ENCODE peak calls at places on chromosome 17, in four cellular contexts. D is IMR-90, E is K562, N is GM12878. B is an unnamed sample.

GRCh38 chr17:80263253-80264047 is 2.8 kb downstream of the RNF213 start:
- DNase-seq in D (peak), E (peak), N (peak), B (peak)

GRCh38 chr17:37779554-37779953 is 34.7 kb upstream of the HNF1B start:
- DNase-seq in D (peak), E (no peak), N (no peak), B (no peak)

GRCh38 chr17:18314059-18314730 is 599 bp downstream of the TOP3A start:
- DNase-seq in D (peak), E (peak), N (no peak), B (peak)

GRCh38 chr17:6556121-6557039 is at the start of gene PITPNM3:
- DNase-seq in D (no peak), E (peak), N (no peak), B (no peak)

GRCh38 chr17:10620823-10621222 is 36.3 kb downstream of the MYH3 start:
- DNase-seq in D (no peak), E (no peak), N (no peak), B (no peak)

GRCh38 chr17:43880420-43880991 is 26.8 kb downstream of the MPP2 start:
- DNase-seq in D (no peak), E (peak), N (no peak), B (peak)

GRCh38 chr17:75910699-75911098 is 6.0 kb upstream of the MRPL38 start:
- DNase-seq in D (no peak), E (no peak), N (no peak), B (no peak)

GRCh38 chr17:55458977-55459376 is 37.3 kb upstream of the MMD start:
- DNase-seq in D (peak), E (no peak), N (no peak), B (peak)

GRCh38 chr17:42997390-42997983 is 732 bp upstream of the RPL27 start:
- DNase-seq in D (no peak), E (no peak), N (no peak), B (no peak)

GRCh38 chr17:33461051-33461450 is 168.0 kb upstream of the ASIC2 start:
- DNase-seq in D (no peak), E (no peak), N (no peak), B (no peak)

GRCh38 chr17:29148257-29148789 is 31.9 kb downstream of the MYO18A start:
- DNase-seq in D (no peak), E (no peak), N (no peak), B (no peak)

GRCh38 chr17:797236-797635 is 15.1 kb downstream of the MRM3 start:
- DNase-seq in D (no peak), E (no peak), N (no peak), B (no peak)

GRCh38 chr17:83192161-83192788 is 112.9 kb downstream of the METRNL start:
- DNase-seq in D (peak), E (no peak), N (no peak), B (no peak)

GRCh38 chr17:29116652-29117439 is 63.4 kb downstream of the MYO18A start:
- DNase-seq in D (peak), E (peak), N (peak), B (peak)

GRCh38 chr17:36703860-36704266 is 102.5 kb downstream of the MRM1 start:
- DNase-seq in D (peak), E (peak), N (no peak), B (peak)

GRCh38 chr17:9520649-9521435 is 54.8 kb downstream of the STX8 start:
- DNase-seq in D (no peak), E (peak), N (no peak), B (no peak)

GRCh38 chr17:39198186-39198566 is 707 bp upstream of the CACNB1 start:
- DNase-seq in D (no peak), E (no peak), N (no peak), B (no peak)

GRCh38 chr17:78357687-78358537 is 2.0 kb downstream of the SOCS3 start:
- DNase-seq in D (no peak), E (no peak), N (no peak), B (no peak)
- TF ChIP-seq FOS in D (no peak), E (no peak), N (no peak), B (no peak)

DNA sequence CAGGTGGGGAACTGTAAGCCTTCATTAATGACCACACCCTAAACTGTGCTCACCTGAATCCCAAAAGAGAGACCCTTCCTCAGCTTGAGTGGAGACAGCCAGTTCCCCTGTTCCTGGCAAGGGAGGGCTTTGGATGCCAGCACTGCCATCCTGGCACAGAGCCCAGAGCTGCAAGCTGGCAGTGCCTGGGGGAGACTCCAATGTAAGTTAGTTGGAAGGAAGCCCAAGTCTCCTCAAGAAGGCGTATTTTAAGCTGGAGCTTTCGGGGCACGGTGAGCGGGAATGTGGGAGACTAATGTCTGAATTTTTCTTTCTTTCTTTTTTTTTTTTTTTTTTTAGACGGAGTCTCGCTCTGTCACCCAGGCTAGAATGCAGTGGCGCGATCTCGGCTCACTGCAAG is 4.7 kb downstream of the CDC42EP4 start:
- DNase-seq in D (no peak), E (no peak), N (no peak), B (no peak)
- TF ChIP-seq FOS in D (no peak), E (no peak), N (no peak), B (no peak)

DNA sequence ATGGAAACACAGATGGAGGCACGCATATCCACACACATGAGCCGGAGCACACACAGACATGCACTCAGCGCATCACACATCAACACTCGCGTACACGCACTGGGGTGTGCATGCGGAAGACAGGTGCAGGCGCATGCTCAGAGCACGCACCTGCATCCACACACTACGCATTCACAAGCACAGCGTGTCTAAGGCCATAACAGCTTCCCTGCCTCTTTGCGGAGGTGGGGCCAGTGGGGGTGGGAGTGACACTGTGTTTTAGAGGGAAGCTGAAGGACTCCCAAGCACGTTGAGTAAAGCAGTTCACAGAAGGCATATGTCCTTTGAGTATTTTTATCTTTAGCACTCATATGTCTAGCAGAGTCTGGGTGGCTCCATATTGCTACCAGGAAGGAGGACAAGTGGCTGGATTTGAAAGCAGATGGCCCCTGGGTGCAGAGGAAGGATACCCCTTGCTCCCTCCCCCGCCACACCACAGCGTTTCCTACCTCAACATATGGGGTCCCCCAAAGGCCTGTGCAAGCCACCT is 68.6 kb upstream of the TOB1 start:
- DNase-seq in D (no peak), E (peak), N (no peak), B (no peak)
- TF ChIP-seq FOS in D (no peak), E (no peak), N (no peak), B (no peak)

DNA sequence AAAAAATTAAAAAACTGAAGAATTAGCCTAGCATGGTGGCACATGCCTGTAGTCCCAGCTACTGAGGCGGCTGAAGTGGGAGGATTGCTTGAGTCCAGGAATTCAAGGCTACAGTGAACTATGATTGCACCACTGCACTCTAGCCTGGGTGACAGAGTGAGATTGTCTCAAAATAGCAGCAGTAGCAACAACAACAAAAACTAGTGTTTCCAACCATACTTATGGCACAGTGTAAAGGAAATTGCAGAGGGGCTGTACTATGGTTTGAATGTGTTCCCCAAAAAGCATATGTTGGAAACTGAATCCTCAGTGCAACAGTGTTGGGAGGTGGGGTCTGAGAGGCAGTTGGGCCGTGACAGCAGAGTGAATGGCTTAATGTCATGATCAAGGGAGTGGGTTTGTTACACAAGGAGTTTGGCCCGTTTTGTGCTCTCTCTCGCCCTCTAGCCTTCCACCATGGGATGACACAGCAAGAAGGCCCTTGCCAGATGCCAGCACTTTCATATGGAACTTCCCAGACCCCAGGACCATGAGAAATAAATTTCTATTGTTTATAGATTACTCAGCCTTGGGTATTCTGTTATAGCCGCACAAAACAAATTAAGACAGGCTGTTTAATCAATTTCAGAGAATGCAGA is 70.0 kb downstream of the PGS1 start:
- DNase-seq in D (no peak), E (no peak), N (no peak), B (no peak)
- TF ChIP-seq FOS in D (no peak), E (no peak), N (no peak), B (no peak)

GRCh38 chr17:40547079-40547784 is 18.0 kb downstream of the CCR7 start:
- DNase-seq in D (no peak), E (no peak), N (no peak), B (no peak)
- TF ChIP-seq FOS in D (no peak), E (no peak), N (no peak), B (no peak)

B was measured in endothelial cell of umbilical vein.